ENCODE peak calls at places on chromosomes 11 and 22, in ten cellular contexts. M is AG10803, J is IMR-90, S is transverse colon, Z is Peyer's patch, P is dorsolateral prefrontal cortex, V is K562, G is astrocyte of the spinal cord, H is cardiac muscle cell, F is SK-N-SH. X is an unnamed sample.

GRCh38 chr22:41048791-41049717 is 43.3 kb upstream of the EP300 start:
- DNase-seq in P (peak), V (peak), M (peak), J (peak), G (peak), S (peak), Z (peak), H (peak), F (peak), X (peak)

GRCh38 chr22:19762315-19763140 is 1.9 kb downstream of the TBX1 start:
- DNase-seq in M (peak), G (no peak), H (no peak), J (no peak), F (no peak), Z (no peak), V (no peak), S (no peak), P (no peak), X (no peak)

GRCh38 chr11:26948881-26949280 is 45.0 kb upstream of the FIBIN start:
- DNase-seq in V (no peak), F (no peak), S (no peak), J (peak), Z (no peak), P (no peak), H (no peak), M (no peak), G (peak), X (no peak)

GRCh38 chr11:19290356-19290755 is 49.6 kb upstream of the E2F8 start:
- DNase-seq in M (no peak), V (no peak), J (no peak), Z (no peak), P (no peak), G (no peak), H (peak), F (no peak), S (no peak), X (no peak)

GRCh38 chr11:118263694-118264567 is at the start of gene MPZL2:
- DNase-seq in M (no peak), G (no peak), J (no peak), F (no peak), P (no peak), V (no peak), H (no peak), S (peak), Z (peak), X (no peak)

GRCh38 chr11:119340335-119341221 is at the start of gene C1QTNF5:
- DNase-seq in F (peak), Z (peak), P (no peak), H (peak), S (peak), J (peak), M (peak), G (peak), V (peak), X (peak)

GRCh38 chr11:1201395-1202153 is 21.3 kb upstream of the MUC5B start:
- DNase-seq in F (no peak), M (peak), V (no peak), H (no peak), Z (no peak), G (no peak), P (no peak), J (no peak), S (no peak), X (peak)

GRCh38 chr11:75558939-75559843 is 2.9 kb upstream of the SERPINH1 start:
- DNase-seq in J (peak), Z (peak), P (no peak), S (no peak), F (no peak), G (peak), H (peak), V (peak), M (peak), X (peak)

GRCh38 chr11:96241351-96241841 is 101.6 kb downstream of the MAML2 start:
- DNase-seq in M (no peak), P (no peak), H (no peak), J (no peak), G (no peak), Z (peak), V (no peak), S (peak), F (no peak), X (no peak)

GRCh38 chr11:110689306-110689705 is 22.9 kb downstream of the ARHGAP20 start:
- DNase-seq in J (no peak), H (no peak), M (no peak), Z (no peak), V (no peak), G (no peak), F (no peak), S (no peak), P (no peak), X (no peak)

GRCh38 chr11:16966633-16967346 is 47.4 kb downstream of the PLEKHA7 start:
- DNase-seq in P (no peak), J (no peak), G (no peak), F (no peak), V (no peak), S (peak), H (no peak), M (no peak), Z (peak), X (no peak)

GRCh38 chr22:17638432-17639237 is at the start of gene BCL2L13:
- DNase-seq in V (peak), H (peak), P (peak), F (peak), G (peak), S (peak), M (peak), J (peak), Z (peak), X (peak)

GRCh38 chr11:104665631-104666030 is 232.6 kb downstream of the CASP12 start:
- DNase-seq in P (no peak), Z (no peak), M (peak), G (peak), H (peak), F (no peak), J (peak), S (no peak), V (no peak), X (peak)

GRCh38 chr11:44629732-44630345 is 64.4 kb downstream of the CD82 start:
- DNase-seq in M (no peak), F (no peak), H (no peak), Z (no peak), V (no peak), S (no peak), J (no peak), P (peak), G (no peak), X (no peak)

GRCh38 chr11:12007769-12008737 is at the start of gene DKK3:
- DNase-seq in F (peak), M (peak), V (no peak), G (no peak), H (no peak), P (peak), J (peak), Z (no peak), S (no peak), X (no peak)

GRCh38 chr11:110762596-110762995 is 50.4 kb upstream of the ARHGAP20 start:
- DNase-seq in Z (no peak), M (peak), G (peak), H (no peak), F (no peak), P (no peak), S (no peak), J (peak), V (no peak), X (peak)

GRCh38 chr11:22193348-22194051 is 615 bp downstream of the ANO5 start:
- DNase-seq in S (peak), Z (peak), H (no peak), M (no peak), G (no peak), P (peak), J (no peak), V (peak), F (peak), X (no peak)
- H3K4me3 ChIP-seq in S (peak), Z (peak), H (peak), M (no peak), G (peak), P (peak), J (no peak), V (peak), F (peak), X (no peak)

GRCh38 chr22:39653787-39654077 is 83.2 kb downstream of the CACNA1I start:
- DNase-seq in M (no peak), F (no peak), Z (no peak), J (no peak), S (no peak), V (no peak), P (no peak), G (no peak), H (no peak), X (no peak)

GRCh38 chr22:39656495-39657490 is 86.2 kb downstream of the CACNA1I start:
- DNase-seq in Z (no peak), H (no peak), S (no peak), V (no peak), M (no peak), J (no peak), G (no peak), F (no peak), P (no peak), X (no peak)

GRCh38 chr22:39654527-39654926 is 84.0 kb downstream of the CACNA1I start:
- DNase-seq in V (no peak), H (no peak), S (no peak), G (no peak), M (no peak), F (no peak), Z (no peak), J (no peak), P (no peak), X (no peak)

GRCh38 chr22:39655736-39656285 is 85.3 kb downstream of the CACNA1I start:
- DNase-seq in H (no peak), G (no peak), S (no peak), F (peak), Z (no peak), P (peak), M (no peak), J (no peak), V (no peak), X (no peak)

GRCh38 chr22:39654959-39655579 is 84.5 kb downstream of the CACNA1I start:
- DNase-seq in H (no peak), J (no peak), F (peak), Z (no peak), G (no peak), S (no peak), M (no peak), P (no peak), V (peak), X (no peak)
- TF ChIP-seq CTCF in H (peak), J (no peak), F (no peak), Z (no peak), G (peak), S (no peak), M (no peak), P (peak), V (peak), X (no peak)

GRCh38 chr22:30821863-30822215 is 127.2 kb downstream of the OSBP2 start:
- DNase-seq in S (no peak), J (no peak), P (no peak), V (no peak), M (no peak), G (no peak), Z (peak), F (peak), H (no peak), X (no peak)
- H3K4me3 ChIP-seq in S (no peak), J (peak), P (peak), V (no peak), M (peak), G (peak), Z (peak), F (peak), H (peak), X (peak)

GRCh38 chr11:64842366-64842759 is 2.1 kb downstream of the CDC42BPG start:
- DNase-seq in H (no peak), G (no peak), V (no peak), F (no peak), J (no peak), S (no peak), P (no peak), M (no peak), Z (no peak), X (no peak)

GRCh38 chr11:64842851-64843841 is 1.3 kb downstream of the CDC42BPG start:
- DNase-seq in G (no peak), P (no peak), V (peak), F (no peak), S (peak), M (no peak), Z (peak), J (no peak), H (no peak), X (no peak)

GRCh38 chr11:64843971-64844329 is 503 bp downstream of the CDC42BPG start:
- DNase-seq in G (no peak), V (no peak), Z (no peak), M (no peak), H (no peak), P (no peak), S (no peak), F (no peak), J (no peak), X (no peak)

GRCh38 chr11:64839887-64840782 is 4.3 kb downstream of the CDC42BPG start:
- DNase-seq in P (no peak), Z (no peak), S (no peak), H (no peak), G (no peak), F (no peak), J (no peak), M (no peak), V (no peak), X (no peak)

DNA sequence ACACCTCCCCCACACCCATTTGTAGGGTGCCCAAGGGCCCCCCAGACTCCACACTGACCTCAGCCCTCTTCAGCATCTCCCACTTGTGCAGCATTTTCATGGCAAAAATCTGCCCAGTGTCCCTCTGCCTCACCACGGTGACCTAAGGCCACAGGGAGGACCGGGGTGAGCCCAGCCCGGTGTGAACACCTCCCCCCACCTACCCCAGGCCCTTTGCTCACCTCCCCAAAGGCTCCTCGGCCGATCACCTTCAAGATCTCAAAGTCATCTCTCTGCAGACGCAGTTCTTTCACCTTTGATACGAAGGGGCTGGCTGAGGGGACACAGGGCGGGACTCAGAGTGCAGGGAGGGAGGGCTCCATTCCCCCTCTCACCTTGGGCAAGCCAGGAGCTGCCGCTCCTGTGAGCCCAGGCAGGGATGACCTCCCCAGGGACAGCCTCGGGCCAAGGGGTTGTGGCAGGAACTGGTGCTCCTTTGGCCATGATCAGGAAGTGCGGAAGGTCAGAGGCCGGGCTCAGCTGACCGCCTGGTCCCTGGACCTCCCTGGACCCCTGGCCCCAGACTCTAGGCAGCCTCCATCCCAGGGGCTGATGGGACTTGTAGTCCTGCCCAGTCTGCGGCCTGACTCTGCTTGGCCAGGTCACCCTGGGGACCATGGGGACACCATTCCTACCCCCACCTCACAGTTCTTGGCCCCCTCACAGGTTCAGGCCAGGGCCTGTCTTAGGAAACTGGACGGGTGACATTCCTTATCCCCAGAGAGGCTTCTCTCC is 2.7 kb downstream of the CDC42BPG start:
- DNase-seq in Z (no peak), V (peak), F (no peak), H (no peak), P (no peak), G (no peak), J (no peak), M (no peak), S (no peak), X (no peak)
- TF ChIP-seq CTCF in Z (no peak), V (no peak), F (no peak), H (no peak), P (no peak), G (no peak), J (no peak), M (no peak), S (no peak), X (no peak)

GRCh38 chr11:2701230-2701629 is 1.4 kb upstream of the KCNQ1OT1 start:
- DNase-seq in S (no peak), Z (peak), G (no peak), F (no peak), J (no peak), P (peak), V (no peak), H (no peak), M (no peak), X (no peak)
- H3K4me3 ChIP-seq in S (no peak), Z (no peak), G (no peak), F (no peak), J (no peak), P (no peak), V (no peak), H (no peak), M (no peak), X (no peak)

GRCh38 chr11:98456281-98456680 is 564.5 kb upstream of the CNTN5 start:
- DNase-seq in F (no peak), J (no peak), Z (no peak), M (no peak), H (no peak), V (no peak), S (no peak), P (no peak), G (no peak), X (no peak)

GRCh38 chr11:98453378-98453777 is 567.4 kb upstream of the CNTN5 start:
- DNase-seq in Z (no peak), V (no peak), G (no peak), M (no peak), J (no peak), H (no peak), P (no peak), S (no peak), F (no peak), X (no peak)

GRCh38 chr11:98455500-98456186 is 565.1 kb upstream of the CNTN5 start:
- DNase-seq in M (no peak), Z (no peak), P (no peak), V (peak), S (no peak), J (no peak), H (no peak), G (no peak), F (no peak), X (no peak)
- TF ChIP-seq CTCF in M (no peak), Z (no peak), P (no peak), V (peak), S (no peak), J (no peak), H (no peak), G (no peak), F (no peak), X (no peak)

GRCh38 chr11:125348141-125348651 is 147.9 kb downstream of the FEZ1 start:
- DNase-seq in Z (no peak), M (no peak), S (no peak), G (no peak), H (no peak), V (no peak), J (no peak), P (no peak), F (no peak), X (no peak)

GRCh38 chr11:125350206-125351044 is 145.6 kb downstream of the FEZ1 start:
- DNase-seq in M (no peak), P (no peak), Z (no peak), H (no peak), G (no peak), F (no peak), V (no peak), J (no peak), S (no peak), X (no peak)

GRCh38 chr11:125348704-125349635 is 147.1 kb downstream of the FEZ1 start:
- DNase-seq in G (peak), M (peak), S (peak), H (peak), V (peak), F (peak), P (peak), Z (peak), J (peak), X (peak)

GRCh38 chr11:125351868-125352250 is 144.2 kb downstream of the FEZ1 start:
- DNase-seq in V (no peak), J (no peak), H (no peak), G (no peak), P (no peak), M (no peak), Z (no peak), F (no peak), S (no peak), X (no peak)

GRCh38 chr11:125351045-125351867 is 144.8 kb downstream of the FEZ1 start:
- DNase-seq in S (no peak), M (no peak), P (no peak), H (no peak), J (no peak), Z (no peak), V (peak), F (no peak), G (no peak), X (no peak)
- H3K4me3 ChIP-seq in S (no peak), M (no peak), P (no peak), H (no peak), J (no peak), Z (no peak), V (no peak), F (no peak), G (no peak), X (no peak)